ENCODE peak calls at places on chromosomes 1 and 21, in four cellular contexts. F is aorta, C is AG04449, B is GM23338. R is an unnamed sample.
A peak's percentile ranks its signal among the peaks of the same experiment; 100 is the strongest.

GRCh38 chr1:184499626-184500025 is 112.8 kb downstream of the C1orf21 start:
- DNase-seq in F (no peak), B (no peak), C (no peak), R (no peak)

GRCh38 chr1:59272507-59272906 is 24.4 kb upstream of the FGGY start:
- DNase-seq in C (no peak), F (peak; percentile 62), B (no peak), R (peak; percentile 59)

GRCh38 chr1:184419734-184420161 is 32.9 kb downstream of the C1orf21 start:
- DNase-seq in C (no peak), F (no peak), B (no peak), R (peak; percentile 4)

GRCh38 chr21:26966360-26966977 is 419 bp downstream of the ADAMTS5 start:
- DNase-seq in C (no peak), B (peak; percentile 50), F (peak; percentile 34), R (peak; percentile 28)

GRCh38 chr1:113783254-113784103 is 24.2 kb upstream of the PHTF1 start:
- DNase-seq in B (no peak), C (no peak), F (peak; percentile 51), R (peak; percentile 79)

GRCh38 chr1:88673446-88673845 is 10.6 kb upstream of the PKN2 start:
- DNase-seq in F (no peak), B (no peak), C (no peak), R (no peak)

GRCh38 chr1:5967351-5968160 is 24.7 kb downstream of the NPHP4 start:
- DNase-seq in F (peak; percentile 72), C (no peak), B (no peak), R (no peak)

GRCh38 chr1:76300556-76300955 is 226.0 kb downstream of the ST6GALNAC3 start:
- DNase-seq in B (no peak), F (no peak), C (no peak), R (no peak)

GRCh38 chr1:10980094-10980577 is 32.3 kb upstream of the TARDBP start:
- DNase-seq in C (no peak), F (peak; percentile 91), B (peak; percentile 99), R (peak; percentile 62)

GRCh38 chr1:206915085-206915735 is 6.5 kb downstream of the FCMR start:
- DNase-seq in C (no peak), F (no peak), B (no peak), R (no peak)

GRCh38 chr1:231630558-231631205 is 4.1 kb downstream of the DISC1 start:
- DNase-seq in C (peak; percentile 59), B (no peak), F (no peak), R (no peak)

GRCh38 chr1:9589719-9590157 is 1.0 kb downstream of the TMEM201 start:
- DNase-seq in B (no peak), F (no peak), C (no peak), R (no peak)

GRCh38 chr1:9590201-9590600 is 1.5 kb downstream of the TMEM201 start:
- DNase-seq in C (no peak), F (no peak), B (no peak), R (no peak)

GRCh38 chr1:9588551-9589143 is at the start of gene TMEM201:
- DNase-seq in C (peak; percentile 4), F (peak; percentile 96), B (peak; percentile 93), R (peak; percentile 90)

GRCh38 chr1:9590945-9591668 is 2.4 kb downstream of the TMEM201 start:
- DNase-seq in C (no peak), F (peak; percentile 50), B (no peak), R (no peak)

DNA sequence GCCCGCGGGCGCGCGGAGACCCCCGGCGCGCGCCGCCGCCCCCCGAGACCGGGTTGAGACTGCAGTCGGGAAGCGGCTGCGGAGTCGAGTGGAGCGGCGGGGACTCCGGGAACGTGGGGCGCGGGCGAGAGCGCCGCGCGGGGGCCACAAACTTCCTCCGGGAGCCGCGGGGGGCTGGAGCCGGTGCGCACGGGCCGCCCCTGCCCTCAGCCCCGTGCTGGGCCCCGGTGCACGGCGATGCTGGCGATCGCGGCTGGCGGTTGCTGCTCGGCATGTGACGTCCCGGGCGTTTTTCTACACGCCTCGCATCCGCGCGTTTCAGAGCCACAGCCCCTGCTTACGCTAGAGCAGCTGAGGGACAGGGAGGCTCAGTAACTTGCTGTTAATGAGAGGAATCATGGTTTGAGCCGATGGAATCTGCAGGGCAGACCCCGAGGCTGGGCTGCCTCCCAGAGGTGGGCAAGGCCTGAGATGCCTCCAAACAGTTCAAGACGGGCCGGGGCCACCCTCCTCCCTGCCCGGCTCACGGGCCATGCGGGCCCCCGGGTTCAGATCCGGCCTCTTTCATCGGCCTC is 520 bp downstream of the TMEM201 start:
- DNase-seq in F (peak; percentile 64), C (no peak), B (no peak), R (peak; percentile 32)
- H3K4me3 ChIP-seq in F (peak overlapping the region; percentile 87), C (peak overlapping the region; percentile 67), B (peak overlapping the region; percentile 83), R (peak overlapping the region; percentile 59)

GRCh38 chr1:160708821-160709220 is 2.8 kb downstream of the CD48 start:
- DNase-seq in B (no peak), C (no peak), F (no peak), R (no peak)
- H3K4me3 ChIP-seq in B (no peak overlapping the region), C (no peak overlapping the region), F (no peak overlapping the region), R (no peak overlapping the region)

GRCh38 chr1:23528245-23528978 is 2.6 kb downstream of the E2F2 start:
- DNase-seq in B (no peak), C (no peak), F (peak; percentile 91), R (peak; percentile 69)

GRCh38 chr1:23530750-23531651 is at the start of gene E2F2:
- DNase-seq in F (peak; percentile 90), B (peak; percentile 94), C (no peak), R (peak; percentile 86)

GRCh38 chr1:23527366-23527765 is 3.7 kb downstream of the E2F2 start:
- DNase-seq in F (no peak), B (no peak), C (no peak), R (no peak)

GRCh38 chr1:23530089-23530749 is 814 bp downstream of the E2F2 start:
- DNase-seq in C (no peak), B (no peak), F (peak; percentile 45), R (no peak)

DNA sequence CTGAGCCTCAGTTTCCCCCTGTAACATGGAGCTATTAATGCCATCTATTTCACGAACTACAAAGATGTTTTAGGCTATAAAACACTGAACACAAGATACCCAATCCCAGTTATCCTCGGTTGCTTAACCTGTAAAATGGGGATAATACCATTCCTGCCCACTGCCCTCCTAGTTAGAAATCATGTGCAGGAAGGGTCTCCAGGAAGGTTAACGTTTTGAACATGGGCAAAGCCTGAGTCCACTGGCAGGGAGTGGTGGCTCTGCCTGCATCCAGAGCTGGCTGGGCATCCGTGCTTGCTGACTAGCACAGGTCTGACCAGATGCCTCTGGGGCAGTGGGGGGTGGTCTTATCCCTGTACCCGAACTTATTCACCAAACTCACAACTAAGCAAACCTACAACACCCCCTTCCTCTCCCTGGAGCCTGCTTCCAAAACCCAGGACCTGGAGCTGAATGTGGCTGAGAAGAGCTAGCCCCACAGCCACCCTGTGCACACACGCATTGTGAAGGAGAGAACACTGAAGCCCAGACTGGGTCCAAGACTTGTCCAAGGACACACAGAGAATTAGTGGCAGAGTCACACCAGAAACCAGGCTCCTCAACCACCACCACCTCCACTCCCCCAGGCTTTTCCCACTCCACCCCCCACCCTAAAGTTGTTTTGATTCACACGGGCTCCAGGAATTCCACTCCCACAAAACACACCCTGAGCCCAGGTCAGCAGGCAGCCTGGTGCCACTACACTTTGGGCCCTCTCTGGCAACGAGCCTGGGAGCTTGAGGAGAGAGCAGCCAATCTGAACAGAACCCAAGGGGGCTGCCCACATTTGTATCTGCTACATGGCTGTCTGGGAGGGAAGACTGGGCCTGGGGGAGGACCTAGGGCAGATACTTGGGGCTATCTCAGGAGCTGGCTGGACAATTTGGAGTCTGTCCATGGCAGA is 1.6 kb downstream of the E2F2 start:
- DNase-seq in C (no peak), F (no peak), B (no peak), R (no peak)
- H3K4me3 ChIP-seq in C (no peak overlapping the region), F (no peak overlapping the region), B (peak overlapping the region; percentile 70), R (no peak overlapping the region)

GRCh38 chr1:2526824-2527552 is 592 bp upstream of the PANK4 start:
- DNase-seq in B (no peak), F (peak; percentile 71), C (no peak), R (peak; percentile 24)
- H3K4me3 ChIP-seq in B (peak overlapping the region; percentile 92), F (no peak overlapping the region), C (peak overlapping the region; percentile 42), R (peak overlapping the region; percentile 86)

DNA sequence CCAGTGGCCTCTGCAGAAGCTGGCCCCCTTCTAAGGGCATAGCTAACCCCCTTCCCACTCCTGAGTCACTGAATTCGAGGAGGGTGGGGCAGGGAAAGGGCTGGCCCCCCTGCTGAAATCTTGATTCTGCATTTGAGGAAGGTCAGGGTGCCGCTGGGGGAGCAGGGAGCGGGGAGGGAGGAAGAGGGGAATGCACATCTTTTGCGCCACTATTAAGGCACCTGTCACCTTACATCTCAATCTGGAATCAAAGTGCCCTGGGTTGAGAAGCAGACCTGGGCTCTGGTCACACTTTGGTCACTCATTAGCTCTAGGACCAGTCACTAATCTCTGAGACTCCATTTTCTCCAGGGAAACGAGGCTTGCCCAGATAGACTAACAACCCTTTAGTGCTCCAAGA is 62.0 kb downstream of the TOR1AIP2 start:
- DNase-seq in B (no peak), C (no peak), F (no peak), R (no peak)
- H3K4me3 ChIP-seq in B (peak overlapping the region; percentile 77), C (peak overlapping the region; percentile 58), F (peak overlapping the region; percentile 36), R (no peak overlapping the region)

GRCh38 chr1:26360807-26361604 is 7.1 kb upstream of the CRYBG2 start:
- DNase-seq in B (no peak), F (no peak), C (no peak), R (no peak)
- H3K4me3 ChIP-seq in B (peak overlapping the region; percentile 84), F (no peak overlapping the region), C (no peak overlapping the region), R (no peak overlapping the region)

GRCh38 chr1:226995966-226996332 is 55.9 kb downstream of the COQ8A start:
- DNase-seq in C (no peak), B (no peak), F (no peak), R (no peak)

GRCh38 chr1:226991920-226992319 is 51.8 kb downstream of the COQ8A start:
- DNase-seq in F (no peak), C (no peak), B (no peak), R (no peak)

GRCh38 chr1:226995064-226995965 is 55.2 kb downstream of the COQ8A start:
- DNase-seq in C (no peak), F (no peak), B (peak; percentile 25), R (no peak)

GRCh38 chr1:226994357-226995063 is 54.4 kb downstream of the COQ8A start:
- DNase-seq in B (no peak), F (no peak), C (no peak), R (no peak)

GRCh38 chr1:226993676-226994356 is 53.7 kb downstream of the COQ8A start:
- DNase-seq in F (no peak), C (no peak), B (peak; percentile 26), R (no peak)
- H3K4me3 ChIP-seq in F (no peak overlapping the region), C (no peak overlapping the region), B (no peak overlapping the region), R (no peak overlapping the region)